ENCODE peak calls at places on chromosomes 2 and 18, in nine cellular contexts. B is kidney glomerular epithelial cell; N is activated naive CD8-positive, alpha-beta T cell treated with anti-CD3 and anti-CD28 coated beads, Interleukin-2, amount 10 ng/mL, durations not matched to agents 7 days and 5 days; M is HEK293T; F is progenitor cell of endocrine pancreas; C is fibroblast of the conjunctiva; X is colonic mucosa; W is IMR-90; I is GM20000. P is an unnamed sample.
A peak's percentile ranks its signal among the peaks of the same experiment; 100 is the strongest.

GRCh38 chr2:219230201-219230540 is 565 bp downstream of the ANKZF1 start:
- DNase-seq in X (peak; percentile 74), F (no peak), I (peak; percentile 55), M (peak; percentile 47), W (peak; percentile 55), N (peak; percentile 59), B (peak; percentile 67), C (no peak), P (peak; percentile 65)

GRCh38 chr2:116747103-116747502 is 1067.4 kb upstream of the DDX18 start:
- DNase-seq in M (no peak), N (no peak), B (no peak), X (no peak), F (no peak), W (no peak), I (no peak), C (no peak), P (no peak)

GRCh38 chr18:61727241-61727640 is 165.6 kb downstream of the RNF152 start:
- DNase-seq in X (no peak), I (no peak), F (no peak), W (peak; percentile 89), N (no peak), B (peak; percentile 40), M (no peak), C (no peak), P (no peak)

GRCh38 chr2:200301953-200302628 is 4.4 kb upstream of the SPATS2L start:
- DNase-seq in F (no peak), N (no peak), B (no peak), W (peak; percentile 57), I (no peak), X (no peak), M (no peak), C (no peak), P (no peak)

GRCh38 chr2:195009202-195009601 is 647.8 kb upstream of the SLC39A10 start:
- DNase-seq in C (no peak), I (no peak), N (no peak), B (no peak), W (peak; percentile 0), X (no peak), F (no peak), M (no peak), P (no peak)

GRCh38 chr2:206968139-206969086 is 29.1 kb downstream of the CPO start:
- DNase-seq in B (no peak), I (no peak), X (no peak), N (no peak), W (no peak), F (no peak), M (no peak), C (no peak), P (no peak)

GRCh38 chr2:17373736-17374135 is 144.5 kb downstream of the RAD51AP2 start:
- DNase-seq in X (no peak), C (no peak), N (no peak), I (no peak), W (peak; percentile 49), F (no peak), B (no peak), M (no peak), P (no peak)

GRCh38 chr2:174158003-174158402 is 90.3 kb downstream of the OLA1 start:
- DNase-seq in B (peak; percentile 20), C (peak; percentile 13), I (peak; percentile 47), M (peak; percentile 45), N (no peak), F (no peak), W (no peak), X (peak; percentile 42), P (peak; percentile 69)

GRCh38 chr18:49813071-49813320 is 337 bp downstream of the ACAA2 start:
- DNase-seq in X (peak; percentile 56), I (peak; percentile 48), M (no peak), F (peak; percentile 24), W (peak; percentile 28), B (no peak), C (no peak), N (no peak), P (peak; percentile 33)

GRCh38 chr2:94986392-94986963 is 39.0 kb upstream of the MAL start:
- DNase-seq in N (no peak), I (peak; percentile 66), C (peak; percentile 49), M (peak; percentile 73), B (peak; percentile 42), F (peak; percentile 47), W (peak; percentile 70), X (peak; percentile 35), P (peak; percentile 59)

GRCh38 chr2:174024524-174025270 is 59.5 kb upstream of the SP3 start:
- DNase-seq in I (no peak), W (peak; percentile 80), F (no peak), M (no peak), B (no peak), C (peak; percentile 80), N (no peak), X (peak; percentile 62), P (no peak)

GRCh38 chr2:178870703-178871102 is 63.5 kb upstream of the TTN start:
- DNase-seq in N (no peak), X (no peak), F (no peak), W (peak; percentile 13), M (no peak), C (no peak), B (no peak), I (no peak), P (no peak)

GRCh38 chr18:62973689-62974088 is 258.3 kb downstream of the PHLPP1 start:
- DNase-seq in B (no peak), N (no peak), W (no peak), M (no peak), C (no peak), F (no peak), X (no peak), I (no peak), P (no peak)

GRCh38 chr2:157822993-157823392 is 53.1 kb downstream of the ACVR1 start:
- DNase-seq in I (no peak), M (no peak), B (no peak), N (no peak), F (no peak), W (peak; percentile 83), C (no peak), X (no peak), P (no peak)